ENCODE peak calls at places on chromosomes 13 and 19, in six cellular contexts. N is aorta, A is ovary, R is thyroid gland, S is OCI-LY7, Z is HAP-1. P is an unnamed sample. For H3K4me1, the result is how much of the 10 kb centered on the place peaks cover.

GRCh38 chr13:26678796-26679195 is 81.8 kb downstream of the GPR12 start:
- DNase-seq in N (peak), R (no peak), S (no peak), Z (no peak), A (no peak), P (no peak)

GRCh38 chr13:32391101-32391620 is 36.8 kb downstream of the N4BP2L1 start:
- DNase-seq in Z (peak), R (no peak), S (no peak), N (no peak), A (no peak), P (no peak)

GRCh38 chr19:44689290-44690130 is 9.4 kb upstream of the CEACAM16 start:
- DNase-seq in Z (peak), R (peak), A (peak), N (peak), S (peak), P (peak)

GRCh38 chr13:49304763-49305695 is 57.3 kb downstream of the CDADC1 start:
- DNase-seq in N (no peak), R (peak), A (no peak), Z (no peak), S (no peak), P (no peak)

GRCh38 chr13:37158481-37158880 is 53.0 kb upstream of the CSNK1A1L start:
- DNase-seq in N (no peak), S (no peak), R (no peak), Z (no peak), A (no peak), P (no peak)

GRCh38 chr13:43304945-43305344 is 281.6 kb downstream of the DNAJC15 start:
- DNase-seq in A (no peak), S (no peak), R (no peak), N (no peak), Z (no peak), P (no peak)

GRCh38 chr19:48722196-48722708 is 2.7 kb upstream of the MAMSTR start:
- DNase-seq in Z (no peak), A (no peak), N (no peak), S (no peak), R (no peak), P (no peak)

GRCh38 chr19:48258350-48258749 is 2.6 kb upstream of the CARD8 start:
- DNase-seq in S (peak), N (no peak), R (no peak), Z (no peak), A (no peak), P (no peak)

GRCh38 chr19:48355555-48355954 is 8.2 kb downstream of the TMEM143 start:
- DNase-seq in Z (no peak), S (no peak), A (no peak), N (no peak), R (no peak), P (no peak)

DNA sequence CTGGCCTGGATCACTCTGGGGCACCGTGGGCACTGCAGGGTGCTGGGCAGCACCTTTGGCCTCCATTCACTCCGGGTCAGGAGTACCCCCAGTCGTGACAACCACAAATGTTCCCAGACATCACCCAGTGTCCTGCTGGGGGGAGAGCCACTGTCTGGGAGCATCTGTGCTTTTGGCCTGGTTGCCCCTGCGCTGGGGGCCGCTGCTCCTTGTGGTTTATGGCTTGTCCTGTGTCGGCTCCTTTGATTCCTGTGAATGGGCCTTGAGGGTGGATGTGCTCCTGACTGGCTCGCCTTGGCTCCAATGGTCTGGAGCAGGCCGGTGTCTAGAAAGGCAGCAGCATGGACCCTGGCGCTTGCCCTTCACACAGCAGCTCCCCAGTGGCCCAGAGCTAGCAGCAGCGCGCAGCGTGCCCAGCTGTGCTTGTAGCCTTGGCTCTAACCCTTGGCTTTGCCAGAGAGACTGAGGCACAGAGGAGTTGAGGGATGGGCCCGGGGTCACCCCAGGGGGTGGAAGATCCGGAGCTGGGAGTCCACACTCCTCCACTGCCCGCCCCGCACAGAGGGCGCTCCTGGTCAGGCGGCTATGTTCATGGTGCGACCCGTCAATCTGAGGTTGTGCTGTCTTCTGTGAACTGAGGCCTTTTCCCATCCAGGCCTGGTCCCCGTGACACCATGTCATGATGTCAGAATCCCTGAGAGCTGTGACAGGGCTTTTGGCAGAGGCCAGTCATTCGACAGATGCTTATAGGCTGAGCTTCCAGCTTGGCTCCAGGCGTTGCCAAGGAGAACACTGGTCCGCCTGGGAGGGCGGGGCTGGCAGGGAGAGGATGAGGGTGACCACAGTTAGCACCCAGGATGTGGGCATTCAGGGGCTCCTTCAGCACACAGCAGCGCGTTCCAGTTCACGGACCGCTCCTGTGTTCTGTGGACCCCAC is 4.1 kb downstream of the DAZAP1 start:
- DNase-seq in S (no peak), R (no peak), N (no peak), A (no peak), Z (no peak), P (peak)
- H3K4me1 ChIP-seq in S (under half), R (under half), N (under half), A (under half), Z (under half), P (half or more)

DNA sequence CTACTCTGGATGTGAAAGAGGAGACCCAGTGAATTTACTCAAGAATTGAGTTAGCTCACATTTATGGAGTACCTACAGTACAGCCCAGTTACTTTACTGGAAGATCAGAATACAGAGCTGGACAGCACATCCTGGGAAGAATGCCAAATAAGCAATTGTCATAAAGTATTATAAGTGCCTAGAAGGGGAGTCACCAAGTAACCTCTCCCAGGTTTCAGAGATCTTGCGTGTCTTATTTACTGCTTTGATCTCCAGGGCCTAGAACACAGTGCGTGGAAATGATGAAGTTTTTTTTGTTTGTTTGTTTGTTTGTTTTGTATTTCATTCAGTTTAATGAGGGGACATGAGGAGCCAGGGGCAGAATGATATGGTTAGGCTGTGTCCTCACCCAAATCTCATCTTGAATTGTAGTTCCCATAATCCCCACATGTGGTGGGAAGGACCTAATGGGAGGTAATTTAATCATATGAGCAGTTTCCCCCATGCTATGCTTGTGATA is 5.1 kb downstream of the GARRE1 start:
- DNase-seq in Z (no peak), A (no peak), R (no peak), S (no peak), N (no peak), P (no peak)
- H3K4me1 ChIP-seq in Z (under half), A (under half), R (under half), S (under half), N (under half), P (half or more)

GRCh38 chr19:38268539-38268938 is 4.2 kb downstream of the SPINT2 start:
- DNase-seq in S (no peak), Z (no peak), N (no peak), R (no peak), A (no peak), P (no peak)

GRCh38 chr19:38273499-38273898 is 9.1 kb downstream of the SPINT2 start:
- DNase-seq in S (no peak), Z (no peak), A (no peak), R (no peak), N (no peak), P (no peak)

GRCh38 chr19:38267780-38268430 is 3.5 kb downstream of the SPINT2 start:
- DNase-seq in A (no peak), Z (no peak), R (peak), S (no peak), N (no peak), P (no peak)

GRCh38 chr19:38266981-38267597 is 2.7 kb downstream of the SPINT2 start:
- DNase-seq in A (no peak), R (peak), S (no peak), N (no peak), Z (no peak), P (no peak)

DNA sequence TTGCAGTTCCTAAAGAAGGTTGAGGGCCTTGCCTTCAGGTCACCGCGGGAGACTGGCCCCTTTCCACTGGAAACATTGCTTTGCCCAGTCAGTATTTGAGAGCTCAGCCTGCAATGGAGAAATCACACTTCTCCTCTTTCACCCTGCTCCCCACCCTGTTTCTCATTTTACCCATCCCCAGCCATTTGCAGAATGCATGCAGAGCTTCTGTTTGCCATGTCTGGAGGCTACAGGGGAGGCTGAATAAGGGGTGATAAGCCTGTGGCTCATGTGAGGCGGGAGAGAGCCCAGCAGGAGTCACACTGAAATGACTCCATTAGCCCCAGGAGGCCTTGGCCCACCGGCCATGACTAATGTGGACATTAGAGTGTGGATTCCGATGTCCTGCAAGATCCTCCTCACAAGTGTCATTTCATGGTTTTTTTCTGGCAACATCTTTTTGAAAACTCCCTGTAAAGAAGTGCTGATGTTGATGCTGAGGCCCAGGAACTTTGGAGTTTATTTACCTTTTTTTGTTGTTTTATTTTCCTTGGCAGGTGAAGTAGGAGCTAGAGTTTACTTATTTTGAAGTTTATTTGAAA is 6.3 kb downstream of the SPINT2 start:
- DNase-seq in Z (no peak), R (no peak), N (no peak), A (no peak), S (no peak), P (no peak)
- H3K4me1 ChIP-seq in Z (under half), R (under half), N (under half), A (under half), S (under half), P (under half)

GRCh38 chr19:18446811-18447359 is 9.0 kb upstream of the ISYNA1 start:
- DNase-seq in N (no peak), A (no peak), Z (no peak), R (no peak), S (no peak), P (no peak)

GRCh38 chr19:18452386-18452785 is 14.5 kb upstream of the ISYNA1 start:
- DNase-seq in R (no peak), A (no peak), S (no peak), N (no peak), Z (no peak), P (no peak)

GRCh38 chr19:18450021-18450933 is 12.3 kb upstream of the ISYNA1 start:
- DNase-seq in S (no peak), A (no peak), Z (no peak), N (no peak), R (no peak), P (no peak)

GRCh38 chr19:18450934-18451836 is 13.3 kb upstream of the ISYNA1 start:
- DNase-seq in A (peak), S (peak), R (peak), N (peak), Z (peak), P (peak)

DNA sequence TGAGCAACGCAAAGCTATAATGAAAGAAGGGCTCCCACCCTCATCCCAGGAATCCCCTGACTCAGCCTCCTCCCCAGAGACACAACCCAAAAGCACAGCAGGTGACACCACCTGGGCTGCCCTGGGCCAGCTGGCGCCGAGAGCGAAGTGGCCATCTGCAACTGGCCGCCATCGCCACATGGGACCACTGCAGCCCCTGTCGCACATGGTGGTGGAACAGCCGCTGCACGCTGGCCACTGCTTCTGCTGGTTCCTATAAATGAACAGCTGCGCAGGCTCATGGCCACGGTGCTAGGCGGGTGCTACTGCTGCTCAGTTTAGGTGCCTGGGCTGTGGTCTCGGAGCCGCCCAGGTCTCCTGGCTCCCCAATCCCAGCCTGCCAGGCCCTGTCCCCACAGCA is 11.6 kb upstream of the ISYNA1 start:
- DNase-seq in S (no peak), R (no peak), A (no peak), Z (no peak), N (no peak), P (no peak)
- H3K4me1 ChIP-seq in S (under half), R (under half), A (under half), Z (under half), N (under half), P (under half)

GRCh38 chr19:46195104-46195503 is 34.4 kb upstream of the IGFL1 start:
- DNase-seq in A (no peak), R (no peak), S (no peak), Z (no peak), N (no peak), P (no peak)

GRCh38 chr19:46193678-46194077 is 35.9 kb upstream of the IGFL1 start:
- DNase-seq in A (no peak), R (no peak), S (no peak), N (no peak), Z (no peak), P (no peak)

GRCh38 chr19:46196410-46197124 is 33.0 kb upstream of the IGFL1 start:
- DNase-seq in S (no peak), N (no peak), A (no peak), Z (no peak), R (no peak), P (no peak)

GRCh38 chr19:46198756-46199155 is 30.8 kb upstream of the IGFL1 start:
- DNase-seq in N (peak), Z (no peak), A (no peak), R (no peak), S (no peak), P (no peak)

GRCh38 chr19:46197314-46198070 is 32.0 kb upstream of the IGFL1 start:
- DNase-seq in Z (no peak), N (no peak), A (no peak), R (no peak), S (no peak), P (no peak)
- H3K4me1 ChIP-seq in Z (under half), N (under half), A (under half), R (under half), S (under half), P (under half)